ENCODE peak calls at places on chromosomes 5 and 9, in five cellular contexts. U is GM12865, E is esophagus squamous epithelium, N is kidney epithelial cell, F is psoas muscle. A is an unnamed sample.

GRCh38 chr5:14179446-14179845 is 36.3 kb downstream of the TRIO start:
- DNase-seq in E (no peak), F (no peak), N (no peak), U (no peak), A (no peak)

GRCh38 chr5:94746731-94747124 is 128.3 kb downstream of the SLF1 start:
- DNase-seq in F (no peak), E (no peak), U (peak), N (no peak), A (no peak)

GRCh38 chr5:149206524-149207141 is 65.0 kb upstream of the AFAP1L1 start:
- DNase-seq in F (no peak), N (no peak), E (no peak), U (no peak), A (no peak)

GRCh38 chr5:4758550-4758949 is 381.6 kb upstream of the ADAMTS16 start:
- DNase-seq in E (no peak), N (no peak), F (no peak), U (no peak), A (no peak)

GRCh38 chr5:13278148-13278547 is 666.3 kb downstream of the DNAH5 start:
- DNase-seq in E (no peak), F (no peak), U (no peak), N (no peak), A (no peak)

GRCh38 chr5:159777049-159777448 is 139.2 kb upstream of the ADRA1B start:
- DNase-seq in N (no peak), E (no peak), U (no peak), F (no peak), A (no peak)

GRCh38 chr9:116269250-116269649 is 115.7 kb downstream of the PAPPA start:
- DNase-seq in E (no peak), F (no peak), N (no peak), U (no peak), A (no peak)

GRCh38 chr5:74143724-74144330 is 496.7 kb downstream of the ENC1 start:
- DNase-seq in E (no peak), N (no peak), F (no peak), U (no peak), A (no peak)

GRCh38 chr5:622359-622758 is 10.2 kb downstream of the CEP72 start:
- DNase-seq in U (no peak), E (no peak), N (no peak), F (peak), A (no peak)

GRCh38 chr5:110951373-110951791 is 120.1 kb upstream of the TSLP start:
- DNase-seq in E (no peak), N (peak), F (no peak), U (no peak), A (no peak)

GRCh38 chr9:32394381-32395049 is 10.1 kb downstream of the ACO1 start:
- DNase-seq in F (no peak), U (no peak), E (no peak), N (no peak), A (peak)

GRCh38 chr5:178378527-178379484 is 146.2 kb upstream of the PHYKPL start:
- DNase-seq in E (no peak), U (no peak), F (no peak), N (no peak), A (no peak)

DNA sequence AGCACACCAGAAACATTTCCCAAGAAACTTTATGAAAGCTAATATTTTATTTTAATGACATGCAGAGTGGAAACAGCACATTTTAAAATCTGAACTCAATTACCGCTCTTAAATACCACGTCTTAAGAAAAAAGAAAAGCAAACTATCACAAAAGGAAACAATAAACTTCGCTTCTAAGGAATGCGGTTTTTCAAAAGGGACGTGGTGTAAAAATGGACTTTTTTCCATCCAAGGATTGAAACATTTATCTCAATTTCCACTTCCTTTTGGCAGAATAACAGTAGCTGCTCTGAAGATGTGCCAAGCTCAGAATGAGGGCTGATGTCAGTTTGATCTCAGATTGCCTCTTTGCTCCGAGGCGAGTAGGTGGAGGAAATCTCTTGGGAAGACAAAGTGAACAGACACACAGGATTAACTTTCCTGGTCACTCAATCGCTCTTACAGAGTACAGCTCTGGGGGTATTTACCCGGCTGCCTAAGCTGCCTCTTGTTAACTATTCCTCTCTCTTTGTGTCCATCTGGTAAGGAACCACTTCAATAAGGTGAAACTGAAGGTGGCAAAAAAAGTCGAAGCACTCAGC is 158.5 kb downstream of the TRPM6 start:
- DNase-seq in N (no peak), F (no peak), U (no peak), E (no peak), A (no peak)
- H3K4me3 ChIP-seq in N (no peak), F (no peak), U (no peak), E (no peak), A (no peak)

DNA sequence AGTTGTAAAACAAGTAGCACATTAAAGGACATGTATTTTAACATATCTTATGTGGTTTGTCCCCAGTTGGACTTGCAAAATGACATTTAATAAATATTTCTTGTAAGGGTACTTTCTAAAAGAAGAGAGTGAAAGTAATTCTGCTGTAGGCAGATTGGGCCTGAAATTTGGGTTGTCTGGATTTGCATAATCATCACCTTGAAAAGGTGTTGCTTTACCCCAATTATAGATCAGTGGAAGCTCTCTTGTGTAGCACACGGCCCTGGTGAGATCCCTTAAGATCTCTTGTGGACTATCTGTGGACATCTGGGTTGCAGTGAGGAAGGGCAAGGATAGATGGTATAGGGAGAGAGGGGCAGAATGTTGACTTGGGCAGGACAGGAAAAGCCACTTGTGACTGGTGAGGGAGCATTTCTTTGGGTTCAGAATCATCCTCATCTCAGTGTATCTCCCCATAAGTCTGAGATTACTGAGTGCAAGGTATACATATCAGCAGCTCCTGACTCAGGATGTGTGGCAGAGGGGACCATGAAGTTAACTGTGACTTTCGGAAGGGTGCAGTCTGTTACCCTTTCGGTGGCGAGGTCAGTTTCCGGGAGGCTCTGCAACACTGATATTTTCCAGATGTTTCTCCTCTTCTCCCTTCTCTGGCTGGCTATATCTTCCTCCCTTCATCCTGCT is 2.0 kb upstream of the TNFAIP8 start:
- DNase-seq in N (no peak), U (peak), F (no peak), E (no peak), A (no peak)
- H3K4me3 ChIP-seq in N (no peak), U (peak), F (no peak), E (no peak), A (no peak)

DNA sequence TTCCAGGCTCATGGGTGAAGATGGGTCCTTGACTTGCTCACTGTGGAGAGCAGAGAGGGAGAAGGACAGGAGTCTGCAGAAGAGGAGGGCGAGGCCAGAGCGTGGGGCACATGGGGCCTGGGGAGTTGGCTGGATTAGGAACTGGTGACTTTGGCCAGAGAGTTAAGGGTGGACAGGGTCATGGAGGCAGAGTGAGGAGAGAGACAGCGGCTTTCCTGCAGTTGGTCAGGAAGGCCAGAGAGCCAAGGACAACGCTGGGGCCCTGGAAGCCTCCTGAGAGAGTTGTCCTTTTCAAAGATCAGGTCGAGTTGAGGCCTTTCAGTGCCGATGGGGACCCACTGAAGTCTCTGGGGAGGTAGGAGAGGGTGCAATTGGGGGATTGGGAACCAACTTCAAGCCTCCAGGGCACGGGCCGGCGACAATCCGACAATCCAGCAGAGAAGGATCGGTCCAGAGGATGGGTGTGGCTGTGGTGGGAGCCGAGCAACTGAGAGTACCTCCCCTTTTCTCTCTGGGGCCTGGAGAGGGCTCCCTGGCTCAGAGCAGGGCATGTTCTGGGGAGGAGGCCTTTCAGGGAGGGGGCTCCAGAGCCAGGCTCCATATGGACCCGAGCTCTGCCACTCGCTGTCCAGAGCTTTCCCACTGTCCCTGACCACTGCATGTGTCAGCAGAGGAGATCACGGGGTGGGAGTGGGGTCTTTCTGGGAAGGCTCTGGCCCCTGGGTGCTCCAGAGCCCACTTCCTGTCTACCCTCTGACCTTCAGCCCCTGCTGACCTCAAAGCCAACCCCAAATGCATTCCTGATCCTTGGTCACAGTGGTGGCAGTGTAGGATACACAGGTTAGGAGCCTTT is 7.5 kb upstream of the PHYHD1 start:
- DNase-seq in E (no peak), U (no peak), F (no peak), N (no peak), A (no peak)
- H3K4me3 ChIP-seq in E (no peak), U (no peak), F (no peak), N (no peak), A (no peak)

DNA sequence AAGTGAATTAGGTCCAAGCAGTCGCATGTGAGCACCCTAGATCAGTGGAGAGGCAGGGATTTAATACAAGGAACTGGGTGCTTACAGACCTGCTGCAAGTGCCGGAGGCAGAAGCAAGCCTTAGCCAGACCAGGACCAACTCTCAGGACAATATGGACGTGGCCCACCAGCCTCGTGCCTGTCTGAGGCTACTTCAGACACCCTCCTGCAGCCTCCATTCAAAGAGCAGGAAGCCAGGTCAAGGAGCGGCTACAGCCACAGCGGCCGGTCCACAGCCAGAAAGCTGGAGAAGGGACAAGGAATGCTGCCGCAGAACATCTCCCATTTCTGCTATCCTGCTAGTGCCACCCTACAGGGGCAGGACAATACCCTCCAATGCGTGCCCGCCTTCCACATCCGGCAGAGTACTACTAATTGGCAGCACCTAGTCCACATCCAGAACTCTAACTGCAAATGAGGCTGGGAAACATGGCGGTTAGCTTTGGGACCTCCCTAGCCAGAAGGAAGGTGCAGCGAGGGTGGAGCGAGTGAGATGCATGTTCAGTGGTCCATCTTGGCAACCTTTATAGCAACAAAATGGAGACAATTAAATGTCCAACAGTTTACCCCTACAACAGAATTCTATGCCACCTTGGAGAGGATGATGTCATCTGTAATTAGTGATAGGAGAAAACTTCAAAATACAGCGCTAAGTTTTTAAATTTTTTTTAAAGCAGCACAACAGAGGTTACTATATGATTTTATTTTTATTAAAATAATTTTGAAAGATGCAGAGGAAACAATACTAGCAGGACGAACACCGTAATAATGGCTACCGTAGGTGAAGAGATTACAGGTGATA is 1.0 kb upstream of the ALDH1B1 start:
- DNase-seq in F (no peak), E (no peak), U (no peak), N (no peak), A (no peak)
- H3K4me3 ChIP-seq in F (peak), E (no peak), U (no peak), N (no peak), A (no peak)